ENCODE peak calls at places on chromosome 18, in ten cellular contexts. T is mesenteric fat pad; M is A172; Q is SK-N-SH; O is activated CD8-positive, alpha-beta memory T cell treated with anti-CD3 and anti-CD28 coated beads for 1 hour; K is EH; R is DMS153; H is HTR-8/SVneo; I is NCI-H345; A is thoracic aorta. G is an unnamed sample.

GRCh38 chr18:9475643-9476580 is 599 bp downstream of the RALBP1 start:
- DNase-seq in T (no peak), M (peak), Q (peak), O (peak), K (peak), R (no peak), H (peak), I (no peak), A (no peak), G (peak)

GRCh38 chr18:47260138-47260923 is 8.9 kb upstream of the SKOR2 start:
- DNase-seq in T (no peak), M (no peak), Q (peak), O (no peak), K (peak), R (no peak), H (peak), I (no peak), A (no peak), G (no peak)

GRCh38 chr18:41150316-41150715 is 804.7 kb upstream of the PIK3C3 start:
- DNase-seq in T (no peak), M (no peak), Q (no peak), O (no peak), K (no peak), R (peak), H (no peak), I (peak), A (no peak), G (no peak)

GRCh38 chr18:23563377-23564043 is 22.8 kb downstream of the NPC1 start:
- DNase-seq in T (no peak), M (peak), Q (no peak), O (no peak), K (peak), R (no peak), H (no peak), I (no peak), A (no peak), G (no peak)

GRCh38 chr18:63271881-63272299 is 47.7 kb downstream of the BCL2 start:
- DNase-seq in T (no peak), M (no peak), Q (peak), O (no peak), K (no peak), R (no peak), H (no peak), I (no peak), A (no peak), G (no peak)

GRCh38 chr18:3525870-3526420 is 76.0 kb downstream of the TGIF1 start:
- DNase-seq in T (no peak), M (no peak), Q (no peak), O (no peak), K (no peak), R (no peak), H (no peak), I (peak), A (no peak), G (peak)

GRCh38 chr18:2510416-2510815 is 60.9 kb downstream of the METTL4 start:
- DNase-seq in T (no peak), M (no peak), Q (no peak), O (no peak), K (no peak), R (no peak), H (no peak), I (no peak), A (no peak), G (no peak)

GRCh38 chr18:23231340-23232021 is 96.2 kb downstream of the CABLES1 start:
- DNase-seq in T (no peak), M (peak), Q (peak), O (peak), K (peak), R (no peak), H (no peak), I (no peak), A (peak), G (peak)

GRCh38 chr18:77376043-77376732 is 126.5 kb downstream of the GALR1 start:
- DNase-seq in T (no peak), M (peak), Q (no peak), O (no peak), K (no peak), R (peak), H (no peak), I (peak), A (no peak), G (no peak)

GRCh38 chr18:48643262-48643661 is 104.4 kb downstream of the CTIF start:
- DNase-seq in T (no peak), M (no peak), Q (no peak), O (no peak), K (peak), R (no peak), H (no peak), I (no peak), A (no peak), G (no peak)

GRCh38 chr18:50131591-50131990 is 63.4 kb downstream of the MYO5B start:
- DNase-seq in T (no peak), M (no peak), Q (no peak), O (no peak), K (no peak), R (no peak), H (no peak), I (no peak), A (no peak), G (no peak)

GRCh38 chr18:29383311-29384273 is 1206.7 kb upstream of the CDH2 start:
- DNase-seq in T (no peak), M (peak), Q (no peak), O (no peak), K (peak), R (no peak), H (no peak), I (no peak), A (no peak), G (no peak)

GRCh38 chr18:8625693-8626092 is 16.5 kb downstream of the RAB12 start:
- DNase-seq in T (no peak), M (no peak), Q (no peak), O (no peak), K (no peak), R (peak), H (no peak), I (peak), A (no peak), G (no peak)

GRCh38 chr18:56302161-56302560 is 336.2 kb downstream of the TXNL1 start:
- DNase-seq in T (no peak), M (no peak), Q (no peak), O (no peak), K (no peak), R (no peak), H (no peak), I (no peak), A (no peak), G (no peak)

GRCh38 chr18:2529154-2529553 is 42.2 kb downstream of the METTL4 start:
- DNase-seq in T (no peak), M (peak), Q (no peak), O (no peak), K (peak), R (no peak), H (peak), I (no peak), A (no peak), G (no peak)

GRCh38 chr18:59996370-59996966 is 96.7 kb downstream of the PMAIP1 start:
- DNase-seq in T (no peak), M (peak), Q (peak), O (no peak), K (peak), R (peak), H (peak), I (peak), A (no peak), G (no peak)

GRCh38 chr18:68478246-68478645 is 236.7 kb downstream of the TMX3 start:
- DNase-seq in T (no peak), M (no peak), Q (no peak), O (no peak), K (no peak), R (no peak), H (no peak), I (no peak), A (no peak), G (no peak)

GRCh38 chr18:27696148-27696547 is 480.8 kb downstream of the CDH2 start:
- DNase-seq in T (no peak), M (no peak), Q (no peak), O (no peak), K (no peak), R (no peak), H (no peak), I (no peak), A (no peak), G (no peak)

GRCh38 chr18:49510393-49511115 is 23.5 kb upstream of the C18orf32 start:
- DNase-seq in T (no peak), M (peak), Q (peak), O (no peak), K (peak), R (peak), H (peak), I (peak), A (no peak), G (peak)

G was measured in activated naive CD4-positive, alpha-beta T cell treated with Interleukin-2 at 50 U/mL for 16 hours.